ENCODE peak calls at places on chromosomes 11 and 22, in seven cellular contexts. H is fibroblast of pulmonary artery, C is BJ, Z is lower leg skin, X is GM13977, P is cardiac muscle cell, B is GM06990. S is an unnamed sample.

GRCh38 chr11:62922189-62922589 is 1.0 kb upstream of the CHRM1 start:
- DNase-seq in X (no peak), H (no peak), P (no peak), Z (no peak), C (no peak), B (no peak), S (no peak)

GRCh38 chr22:40637181-40638150 is 947 bp upstream of the MRTFA start:
- DNase-seq in P (no peak), C (no peak), Z (peak), B (no peak), H (no peak), X (no peak), S (peak)

GRCh38 chr11:12043959-12044772 is 35.7 kb upstream of the DKK3 start:
- DNase-seq in Z (peak), X (peak), P (peak), B (no peak), H (peak), C (peak), S (peak)

GRCh38 chr22:49543876-49544275 is 283.8 kb downstream of the BRD1 start:
- DNase-seq in Z (peak), B (no peak), C (no peak), X (no peak), H (no peak), P (no peak), S (no peak)

GRCh38 chr11:1749020-1749758 is 1.2 kb downstream of the IFITM10 start:
- DNase-seq in B (no peak), H (no peak), X (peak), C (no peak), Z (peak), P (peak), S (no peak)

GRCh38 chr11:93570759-93571413 is 27.7 kb upstream of the SMCO4 start:
- DNase-seq in B (no peak), C (peak), X (no peak), Z (no peak), P (peak), H (peak), S (no peak)

GRCh38 chr11:111586305-111586915 is 15.8 kb upstream of the SIK2 start:
- DNase-seq in C (no peak), Z (no peak), B (no peak), H (peak), P (peak), X (peak), S (no peak)

GRCh38 chr11:111194789-111195188 is 50.7 kb upstream of the POU2AF2 start:
- DNase-seq in P (no peak), Z (no peak), X (no peak), B (no peak), H (no peak), C (no peak), S (no peak)

GRCh38 chr11:30143098-30143705 is 87.6 kb upstream of the FSHB start:
- DNase-seq in B (no peak), H (peak), Z (no peak), C (no peak), X (peak), P (peak), S (no peak)

GRCh38 chr11:45180888-45181594 is 34.6 kb downstream of the PRDM11 start:
- DNase-seq in H (peak), P (no peak), B (no peak), Z (peak), X (peak), C (no peak), S (no peak)

GRCh38 chr11:95231881-95232605 is 1.0 kb upstream of the SESN3 start:
- DNase-seq in X (peak), H (peak), B (peak), C (no peak), Z (peak), P (peak), S (peak)

GRCh38 chr11:75562836-75563484 is 907 bp downstream of the SERPINH1 start:
- DNase-seq in H (peak), B (no peak), C (no peak), Z (no peak), X (no peak), P (peak), S (no peak)

GRCh38 chr11:126347751-126348628 is 7.5 kb upstream of the ST3GAL4 start:
- DNase-seq in X (no peak), Z (no peak), C (no peak), H (no peak), B (no peak), P (peak), S (no peak)

GRCh38 chr11:78715639-78716311 is 141.1 kb upstream of the NARS2 start:
- DNase-seq in Z (no peak), B (no peak), C (peak), X (peak), P (peak), H (peak), S (no peak)

GRCh38 chr11:100929377-100929776 is 200.2 kb downstream of the PGR start:
- DNase-seq in H (peak), B (peak), P (no peak), C (no peak), X (peak), Z (no peak), S (no peak)

GRCh38 chr22:22935056-22935545 is 47.5 kb downstream of the IGLL5 start:
- DNase-seq in B (no peak), X (peak), P (no peak), Z (no peak), C (no peak), H (no peak), S (no peak)

GRCh38 chr11:5234390-5234834 is at the start of gene HBD:
- DNase-seq in X (peak), B (no peak), Z (no peak), C (no peak), H (peak), P (peak), S (no peak)

GRCh38 chr11:44615913-44616806 is 50.7 kb downstream of the CD82 start:
- DNase-seq in Z (no peak), B (no peak), X (no peak), H (no peak), P (no peak), C (no peak), S (no peak)

GRCh38 chr11:126410649-126411048 is 55.2 kb downstream of the ST3GAL4 start:
- DNase-seq in Z (no peak), X (no peak), P (no peak), B (no peak), C (no peak), H (no peak), S (no peak)

GRCh38 chr11:65060913-65061408 is 2.6 kb upstream of the NAALADL1 start:
- DNase-seq in C (no peak), H (peak), B (no peak), P (peak), X (no peak), Z (no peak), S (no peak)

GRCh38 chr22:26718905-26719304 is 61.5 kb downstream of the MIAT start:
- DNase-seq in Z (no peak), B (no peak), X (no peak), C (peak), H (peak), P (no peak), S (no peak)

GRCh38 chr11:117843666-117844484 is 19.3 kb upstream of the FXYD2 start:
- DNase-seq in Z (peak), C (no peak), P (peak), X (peak), B (peak), H (peak), S (peak)

GRCh38 chr11:122115520-122116343 is at the start of gene BLID:
- DNase-seq in C (no peak), H (peak), X (no peak), P (peak), Z (peak), B (no peak), S (no peak)

GRCh38 chr11:13120691-13121090 is 111.6 kb downstream of the RASSF10 start:
- DNase-seq in X (no peak), B (no peak), H (peak), C (no peak), Z (no peak), P (no peak), S (no peak)

GRCh38 chr11:73239571-73240189 is 21.6 kb downstream of the P2RY2 start:
- DNase-seq in C (no peak), P (no peak), H (no peak), Z (no peak), X (no peak), B (no peak), S (no peak)

GRCh38 chr11:64850979-64851567 is 6.6 kb upstream of the CDC42BPG start:
- DNase-seq in P (no peak), C (no peak), Z (no peak), B (peak), H (no peak), X (peak), S (no peak)

GRCh38 chr22:24506802-24507438 is 11.8 kb downstream of the UPB1 start:
- DNase-seq in P (no peak), H (no peak), X (no peak), C (no peak), Z (no peak), B (no peak), S (no peak)

GRCh38 chr11:60159284-60159683 is 23.6 kb downstream of the MS4A6A start:
- DNase-seq in X (no peak), H (no peak), P (no peak), Z (no peak), B (no peak), C (no peak), S (no peak)

DNA sequence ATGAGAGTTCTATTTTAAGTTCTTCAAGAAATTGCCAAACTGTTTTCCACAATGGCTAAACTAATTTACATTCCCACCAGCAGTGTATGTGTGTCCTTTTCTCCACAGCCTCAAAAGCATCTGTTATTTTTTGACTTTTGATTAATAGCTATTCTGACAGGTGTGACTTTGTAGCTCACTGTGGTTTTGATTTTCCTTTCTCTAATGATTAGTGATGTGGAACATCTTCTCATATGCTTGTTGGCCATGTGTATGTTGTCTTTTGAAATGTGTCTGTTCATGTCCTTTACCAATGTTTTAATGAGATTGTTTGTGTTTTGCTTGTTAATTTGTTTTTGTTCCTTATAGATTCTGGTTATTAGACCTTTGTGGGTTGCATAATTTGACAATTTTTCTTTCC is 18.0 kb upstream of the RAB38 start:
- DNase-seq in X (no peak), Z (no peak), B (peak), C (no peak), P (no peak), H (no peak), S (no peak)
- TF ChIP-seq CTCF in X (no peak), Z (no peak), B (no peak), C (no peak), P (no peak), H (no peak), S (no peak)

DNA sequence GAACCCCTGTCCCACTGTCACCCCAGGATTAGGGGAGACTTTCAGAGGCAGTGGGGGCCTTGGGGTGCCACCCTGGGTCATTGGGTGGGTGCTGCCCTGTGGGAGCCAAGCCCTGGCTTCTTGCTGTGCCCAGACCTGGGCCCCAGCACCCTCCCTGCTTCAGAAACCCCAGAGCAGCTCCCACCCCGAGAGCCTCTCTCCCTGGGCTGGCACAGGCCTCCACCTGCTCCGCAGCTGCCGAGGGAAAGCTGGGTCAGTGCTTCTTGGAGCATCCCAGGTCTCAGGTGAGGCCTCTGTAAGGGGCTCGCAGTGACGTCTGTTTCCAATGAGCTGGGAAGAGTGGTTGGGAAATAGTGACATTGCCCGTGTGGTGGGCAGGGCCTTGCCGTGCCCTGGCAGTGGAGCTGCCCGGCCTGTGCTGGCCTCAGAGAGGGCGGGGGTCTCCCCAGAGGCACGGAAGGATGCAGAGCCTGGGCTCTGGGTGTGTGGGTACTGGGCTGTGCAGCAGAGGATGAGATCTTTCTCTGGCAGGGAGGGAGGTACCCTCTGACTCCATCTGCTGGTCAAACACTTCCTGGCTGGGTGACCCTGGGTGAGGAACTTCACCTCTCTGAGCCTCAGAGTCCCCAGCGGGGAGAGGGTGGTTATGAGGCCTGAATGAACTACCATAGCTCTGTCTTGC is 23.0 kb downstream of the C22orf23 start:
- DNase-seq in Z (no peak), B (no peak), C (no peak), H (peak), P (no peak), X (no peak), S (no peak)
- TF ChIP-seq CTCF in Z (no peak), B (peak), C (peak), H (peak), P (peak), X (peak), S (no peak)

DNA sequence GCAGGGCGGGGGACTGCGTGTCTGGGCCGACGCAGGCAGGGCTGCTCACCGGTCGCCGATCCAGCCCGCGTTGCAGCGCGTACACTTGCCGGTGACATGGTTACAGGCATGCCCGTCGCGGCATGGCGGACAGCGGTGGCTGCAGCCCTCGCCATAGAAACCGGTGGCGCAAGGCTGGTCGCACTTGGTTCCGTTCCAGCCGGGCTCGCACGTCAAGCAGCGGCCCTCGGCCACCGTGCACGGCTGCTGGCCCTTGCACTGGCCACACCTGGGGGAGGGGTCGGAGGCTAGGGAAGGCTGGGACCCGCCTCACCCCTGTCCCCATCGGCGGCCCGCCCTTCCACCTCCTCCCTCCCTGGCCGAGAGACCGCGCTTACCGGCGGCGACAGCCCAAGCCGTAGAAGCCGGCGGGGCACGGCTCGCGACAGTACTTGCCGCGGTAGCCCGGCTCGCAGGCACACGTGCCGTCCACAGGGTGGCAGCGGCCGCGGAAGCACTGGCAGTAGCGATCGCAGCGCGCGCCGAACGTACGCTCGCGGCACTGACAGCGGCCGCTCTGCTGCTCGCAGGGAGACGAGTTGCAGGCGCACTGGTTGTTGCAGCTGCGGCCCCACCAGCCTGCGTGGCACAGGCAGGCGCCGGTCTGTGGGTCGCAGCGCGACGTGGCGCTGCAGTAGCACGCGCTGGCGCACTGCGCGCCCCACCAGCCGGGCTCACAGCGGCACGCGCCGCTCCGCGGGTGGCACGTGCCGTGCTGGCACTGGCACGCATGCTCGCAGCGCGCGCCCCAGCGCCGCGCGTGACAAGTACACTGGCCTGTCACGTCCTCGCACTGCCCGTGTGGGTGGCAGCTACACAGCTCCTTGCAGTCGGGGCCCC is 6.7 kb downstream of the SCARF2 start:
- DNase-seq in X (peak), P (peak), Z (peak), H (no peak), C (no peak), B (peak), S (no peak)
- TF ChIP-seq CTCF in X (no peak), P (no peak), Z (no peak), H (no peak), C (peak), B (peak), S (no peak)

DNA sequence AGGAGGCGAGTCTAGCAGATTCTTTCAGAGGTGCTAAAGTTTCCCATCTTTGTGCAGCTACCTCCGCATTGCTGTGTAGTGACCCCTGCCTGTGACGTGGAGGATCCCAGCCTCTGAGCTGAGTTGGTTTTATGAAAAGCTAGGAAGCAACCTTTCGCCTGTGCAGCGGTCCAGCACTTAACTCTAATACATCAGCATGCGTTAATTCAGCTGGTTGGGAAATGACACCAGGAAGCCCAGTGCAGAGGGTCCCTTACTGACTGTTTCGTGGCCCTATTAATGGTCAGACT is 8.9 kb upstream of the SAMM50 start:
- DNase-seq in Z (no peak), B (no peak), P (peak), H (peak), C (no peak), X (no peak), S (no peak)
- TF ChIP-seq CTCF in Z (no peak), B (no peak), P (no peak), H (no peak), C (no peak), X (no peak), S (no peak)

DNA sequence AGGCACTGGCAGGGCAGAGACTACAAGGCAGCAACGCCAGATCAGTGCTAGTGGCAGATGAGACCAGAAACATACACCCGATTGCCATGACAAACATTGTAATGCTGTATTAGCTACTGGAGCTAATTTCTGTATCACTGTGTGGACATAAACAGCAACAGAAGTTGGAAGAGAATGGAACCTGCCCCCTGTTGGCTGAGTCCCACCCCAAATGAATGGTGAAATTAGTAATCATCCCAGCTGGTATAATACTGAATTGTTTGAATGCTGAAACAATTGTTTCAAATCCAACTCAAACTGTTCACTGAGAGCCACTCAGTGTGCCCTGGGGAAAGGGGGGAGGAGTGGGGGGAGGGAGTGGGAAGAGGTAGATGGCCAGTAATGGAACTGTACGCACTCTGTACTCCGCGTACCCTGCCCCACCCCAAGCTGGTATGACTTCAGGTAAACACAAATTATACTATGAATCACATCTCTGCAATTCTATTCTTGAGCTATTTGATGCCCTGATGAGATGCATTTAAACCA is 11.2 kb upstream of the BIRC3 start:
- DNase-seq in X (no peak), C (no peak), Z (peak), H (no peak), B (no peak), P (no peak), S (no peak)
- TF ChIP-seq CTCF in X (no peak), C (no peak), Z (no peak), H (no peak), B (peak), P (no peak), S (no peak)

GRCh38 chr22:28950567-28951411 is 67.4 kb downstream of the ZNRF3 start:
- DNase-seq in B (no peak), P (no peak), H (no peak), Z (peak), X (no peak), C (no peak), S (no peak)
- TF ChIP-seq CTCF in B (peak), P (no peak), H (no peak), Z (no peak), X (no peak), C (no peak), S (no peak)

GRCh38 chr11:20596629-20597129 is 2.7 kb upstream of the SLC6A5 start:
- DNase-seq in B (no peak), X (peak), C (no peak), P (no peak), Z (no peak), H (no peak), S (no peak)
- TF ChIP-seq CTCF in B (no peak), X (no peak), C (no peak), P (no peak), Z (no peak), H (no peak), S (no peak)

GRCh38 chr22:18066181-18066859 is 11.5 kb upstream of the PEX26 start:
- DNase-seq in P (no peak), H (no peak), Z (no peak), C (no peak), X (no peak), B (peak), S (no peak)
- TF ChIP-seq CTCF in P (no peak), H (no peak), Z (no peak), C (no peak), X (no peak), B (no peak), S (no peak)

DNA sequence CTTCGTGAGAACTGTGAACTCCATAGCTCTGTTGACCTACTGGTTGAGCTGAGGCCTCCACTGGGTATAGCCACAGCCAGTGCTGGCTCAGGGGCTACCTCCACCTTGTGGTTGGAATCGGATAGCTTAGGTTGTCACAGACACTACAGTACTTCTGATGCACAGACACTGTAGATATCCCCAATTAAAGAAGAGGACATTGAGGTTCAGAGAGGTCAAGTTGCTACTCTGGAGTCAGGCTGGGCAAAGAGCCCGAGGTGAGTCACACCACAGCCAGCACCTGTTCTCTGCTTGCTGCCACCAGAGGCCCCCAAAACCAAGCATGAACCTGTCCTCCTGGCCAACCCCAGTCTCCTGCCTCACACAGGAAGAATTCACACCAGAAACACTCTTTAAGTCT is 5.4 kb downstream of the UFD1 start:
- DNase-seq in P (no peak), Z (no peak), H (no peak), X (no peak), C (no peak), B (no peak), S (no peak)
- TF ChIP-seq CTCF in P (no peak), Z (no peak), H (peak), X (no peak), C (no peak), B (peak), S (no peak)

GRCh38 chr11:33860926-33861325 is 30.9 kb downstream of the LMO2 start:
- DNase-seq in P (no peak), C (no peak), Z (no peak), B (no peak), H (no peak), X (no peak), S (no peak)

GRCh38 chr11:33861366-33861765 is 30.5 kb downstream of the LMO2 start:
- DNase-seq in Z (peak), B (no peak), H (no peak), C (no peak), X (no peak), P (no peak), S (no peak)

GRCh38 chr11:33857924-33858323 is 34.0 kb downstream of the LMO2 start:
- DNase-seq in X (peak), Z (peak), C (peak), P (peak), H (peak), B (peak), S (peak)

GRCh38 chr11:33861911-33862310 is 30.0 kb downstream of the LMO2 start:
- DNase-seq in Z (peak), H (no peak), P (no peak), B (no peak), C (no peak), X (no peak), S (no peak)

GRCh38 chr11:33859306-33859705 is 32.6 kb downstream of the LMO2 start:
- DNase-seq in P (no peak), B (no peak), H (no peak), C (no peak), X (no peak), Z (no peak), S (no peak)
- TF ChIP-seq CTCF in P (no peak), B (no peak), H (no peak), C (no peak), X (no peak), Z (no peak), S (no peak)

S was measured in omental fat pad.